ENCODE peak calls at places on chromosomes 6 and 20, in nine cellular contexts. H, A, G, I, X, T, Y, W and D are unnamed samples.
A peak's percentile ranks its signal among the peaks of the same experiment; 100 is the strongest.

GRCh38 chr6:52286798-52287432 is 2.4 kb upstream of the MCM3 start:
- DNase-seq in H (peak; percentile 71), Y (peak; percentile 50), G (peak; percentile 73), X (peak; percentile 46), T (peak; percentile 51), A (peak; percentile 32), W (peak; percentile 78), I (peak; percentile 77), D (peak; percentile 81)

GRCh38 chr20:41317536-41318270 is at the start of gene ZHX3:
- DNase-seq in I (peak; percentile 99), T (peak; percentile 96), A (peak; percentile 99), H (peak; percentile 98), X (peak; percentile 98), G (peak; percentile 98), W (peak; percentile 97), Y (peak; percentile 93), D (peak; percentile 99)

GRCh38 chr6:119067091-119067490 is 11.4 kb downstream of the FAM184A start:
- DNase-seq in A (no peak), H (no peak), X (no peak), Y (no peak), G (no peak), I (no peak), T (no peak), W (no peak), D (no peak)

GRCh38 chr20:58818585-58819285 is 32.0 kb downstream of the GNAS-AS1 start:
- DNase-seq in H (peak; percentile 74), T (no peak), G (no peak), I (no peak), W (no peak), Y (peak; percentile 89), X (no peak), A (no peak), D (peak; percentile 92)

GRCh38 chr20:16575390-16576140 is 2.3 kb upstream of the KIF16B start:
- DNase-seq in T (no peak), I (peak; percentile 30), G (no peak), Y (no peak), H (no peak), A (no peak), X (no peak), W (no peak), D (no peak)

GRCh38 chr20:20199338-20200160 is 147.2 kb downstream of the CFAP61 start:
- DNase-seq in T (no peak), A (peak; percentile 99), G (peak; percentile 75), I (peak; percentile 38), H (no peak), W (no peak), Y (peak; percentile 18), X (no peak), D (no peak)

GRCh38 chr20:19974621-19975435 is 42.3 kb upstream of the NAA20 start:
- DNase-seq in W (peak; percentile 88), Y (peak; percentile 65), I (no peak), T (no peak), A (peak; percentile 81), G (peak; percentile 39), H (peak; percentile 96), X (peak; percentile 90), D (peak; percentile 96)

GRCh38 chr20:3741846-3742458 is 9.5 kb downstream of the HSPA12B start:
- DNase-seq in A (no peak), W (no peak), T (no peak), G (no peak), X (no peak), H (no peak), Y (no peak), I (no peak), D (no peak)

GRCh38 chr6:53119772-53120409 is 28.8 kb downstream of the GCM1 start:
- DNase-seq in A (no peak), G (no peak), H (peak; percentile 42), X (no peak), W (peak; percentile 57), I (no peak), Y (peak; percentile 34), T (no peak), D (peak; percentile 61)

GRCh38 chr6:108395297-108395696 is 100.4 kb downstream of the AFG1L start:
- DNase-seq in T (no peak), X (no peak), W (no peak), Y (no peak), I (no peak), A (no peak), H (no peak), G (no peak), D (no peak)

GRCh38 chr6:31114540-31114876 is at the start of gene PSORS1C1:
- DNase-seq in Y (peak; percentile 96), X (peak; percentile 74), I (no peak), G (no peak), A (no peak), T (no peak), W (peak; percentile 83), H (peak; percentile 96), D (peak; percentile 96)

GRCh38 chr6:168097221-168097620 is 18.2 kb upstream of the FRMD1 start:
- DNase-seq in I (no peak), W (no peak), Y (no peak), T (no peak), X (no peak), H (no peak), A (no peak), G (no peak), D (no peak)

GRCh38 chr6:111540971-111541719 is 58.1 kb upstream of the REV3L start:
- DNase-seq in G (no peak), W (no peak), A (no peak), I (no peak), H (no peak), X (no peak), T (no peak), Y (no peak), D (peak; percentile 26)

GRCh38 chr20:52524865-52525264 is 333.3 kb upstream of the ZFP64 start:
- DNase-seq in T (no peak), W (no peak), H (peak; percentile 0), Y (no peak), A (no peak), X (no peak), I (no peak), G (no peak), D (no peak)

GRCh38 chr6:63773200-63773599 is 137.6 kb downstream of the PHF3 start:
- DNase-seq in W (no peak), T (no peak), I (no peak), X (no peak), G (no peak), A (no peak), H (no peak), Y (no peak), D (no peak)

GRCh38 chr6:31270788-31271640 is 878 bp downstream of the HLA-C start:
- DNase-seq in A (no peak), G (peak; percentile 1), Y (peak; percentile 58), I (peak; percentile 71), X (peak; percentile 85), T (peak; percentile 24), W (peak; percentile 82), H (peak; percentile 19), D (peak; percentile 35)